ENCODE peak calls at places on chromosomes 7 and 10, in eight cellular contexts. F is neural progenitor cell, P is DND-41, K is fibroblast of lung, T is GM23248, O is HCT116, X is PC-3, B is hepatocyte. Z is an unnamed sample. For H3K27me3, the result is how much of the 10 kb centered on the place peaks cover.

GRCh38 chr7:103752995-103753394 is 236.5 kb downstream of the RELN start:
- DNase-seq in F (no peak), P (no peak), K (peak), T (peak), O (no peak), X (peak), B (peak), Z (no peak)

GRCh38 chr7:4147931-4148620 is 534.0 kb upstream of the FOXK1 start:
- DNase-seq in F (no peak), P (no peak), K (no peak), T (no peak), O (no peak), X (no peak), B (no peak), Z (no peak)

GRCh38 chr7:1459512-1459892 is 232 bp upstream of the MICALL2 start:
- DNase-seq in F (peak), P (peak), K (peak), T (peak), O (peak), X (peak), B (peak), Z (peak)

GRCh38 chr10:47317251-47317650 is 5.0 kb upstream of the GDF2 start:
- DNase-seq in F (no peak), P (no peak), K (no peak), T (no peak), O (no peak), X (no peak), B (no peak), Z (no peak)

GRCh38 chr10:100529473-100530298 is at the start of gene NDUFB8:
- DNase-seq in F (peak), P (peak), K (peak), T (peak), O (peak), X (peak), B (peak), Z (peak)

GRCh38 chr7:44212581-44213184 is 11.9 kb downstream of the YKT6 start:
- DNase-seq in F (no peak), P (no peak), K (no peak), T (no peak), O (no peak), X (no peak), B (no peak), Z (no peak)

GRCh38 chr7:64885520-64886240 is 17.4 kb upstream of the ZNF273 start:
- DNase-seq in F (no peak), P (no peak), K (no peak), T (no peak), O (no peak), X (no peak), B (no peak), Z (no peak)

GRCh38 chr7:82029236-82029635 is 259.4 kb upstream of the HGF start:
- DNase-seq in F (no peak), P (no peak), K (peak), T (no peak), O (no peak), X (no peak), B (no peak), Z (peak)

GRCh38 chr7:92621026-92621540 is 30.9 kb upstream of the FAM133B start:
- DNase-seq in F (peak), P (peak), K (peak), T (peak), O (peak), X (peak), B (peak), Z (peak)

GRCh38 chr10:98778277-98778759 is 331.6 kb upstream of the HPS1 start:
- DNase-seq in F (no peak), P (no peak), K (no peak), T (no peak), O (no peak), X (no peak), B (no peak), Z (no peak)

GRCh38 chr7:134660242-134660785 is 13.7 kb downstream of the BPGM start:
- DNase-seq in F (no peak), P (no peak), K (peak), T (peak), O (no peak), X (no peak), B (peak), Z (peak)

GRCh38 chr10:28938745-28939144 is 261.4 kb downstream of the BAMBI start:
- DNase-seq in F (no peak), P (no peak), K (peak), T (no peak), O (no peak), X (peak), B (no peak), Z (peak)

GRCh38 chr7:155775691-155776090 is 36.6 kb downstream of the SHH start:
- DNase-seq in F (no peak), P (no peak), K (no peak), T (no peak), O (no peak), X (no peak), B (no peak), Z (no peak)

GRCh38 chr7:1402110-1402790 is 57.0 kb downstream of the MICALL2 start:
- DNase-seq in F (no peak), P (no peak), K (no peak), T (no peak), O (no peak), X (no peak), B (no peak), Z (no peak)

GRCh38 chr7:96538632-96539031 is 171.0 kb downstream of the SEM1 start:
- DNase-seq in F (no peak), P (no peak), K (no peak), T (no peak), O (no peak), X (no peak), B (no peak), Z (no peak)

GRCh38 chr10:72757712-72758111 is 65.8 kb downstream of the MCU start:
- DNase-seq in F (no peak), P (no peak), K (no peak), T (no peak), O (no peak), X (no peak), B (no peak), Z (no peak)

GRCh38 chr7:7416031-7416968 is 119.4 kb downstream of the COL28A1 start:
- DNase-seq in F (no peak), P (no peak), K (peak), T (peak), O (no peak), X (peak), B (peak), Z (peak)

GRCh38 chr7:74061840-74062539 is 21.6 kb upstream of the LIMK1 start:
- DNase-seq in F (no peak), P (peak), K (peak), T (peak), O (peak), X (peak), B (peak), Z (peak)

DNA sequence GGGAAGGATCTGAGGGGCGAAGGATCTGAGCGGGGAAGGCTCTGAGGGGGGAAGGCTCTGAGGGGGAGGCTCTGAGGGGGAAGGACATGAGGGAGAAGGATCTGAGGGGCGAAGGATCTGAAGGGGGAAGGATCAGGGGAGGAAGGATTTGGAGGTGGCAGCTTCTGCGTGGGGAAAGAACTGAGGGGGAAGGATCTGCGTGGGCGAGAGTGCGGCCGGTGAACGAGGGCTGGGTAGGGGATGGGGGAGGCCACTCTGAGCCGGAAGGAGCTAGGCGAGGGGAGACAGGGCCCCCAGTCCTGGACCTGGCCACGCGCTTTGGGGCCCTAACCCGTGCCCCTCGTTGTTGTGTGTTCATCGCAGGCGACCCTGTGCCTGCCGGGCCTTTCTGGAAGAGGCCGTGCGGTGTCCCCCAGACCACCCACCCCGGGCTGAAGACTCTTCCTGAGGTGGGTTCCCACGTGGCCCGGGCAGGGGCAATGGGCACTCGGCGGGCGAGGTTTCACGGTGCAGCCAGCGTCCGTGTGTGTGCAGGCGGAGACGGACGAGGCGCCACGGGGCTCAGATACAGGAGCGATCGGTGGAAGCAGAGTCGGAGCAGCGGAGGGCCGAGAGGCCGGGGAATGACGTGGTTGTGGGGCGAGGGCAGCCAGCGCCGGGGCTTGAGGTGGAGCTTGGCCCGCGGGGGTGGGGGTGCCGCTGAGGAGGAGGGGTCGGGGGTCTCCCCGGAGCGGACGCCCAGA is 2.0 kb downstream of the CALY start:
- DNase-seq in F (peak), P (no peak), K (no peak), T (peak), O (no peak), X (no peak), B (no peak), Z (no peak)
- H3K27me3 ChIP-seq in F (half or more), P (under half), K (under half), T (half or more), O (under half), X (under half), B (half or more), Z (under half)

GRCh38 chr7:129721139-129721538 is 109.6 kb downstream of the NRF1 start:
- DNase-seq in F (no peak), P (no peak), K (no peak), T (peak), O (no peak), X (no peak), B (no peak), Z (no peak)
- H2AFZ ChIP-seq in F (no peak), P (no peak), K (no peak), T (no peak), O (no peak), X (no peak), B (no peak), Z (no peak)

GRCh38 chr10:93757766-93758509 is at the start of gene LGI1:
- DNase-seq in F (peak), P (no peak), K (peak), T (peak), O (no peak), X (no peak), B (peak), Z (no peak)
- TF ChIP-seq EZH2 in F (no peak), P (no peak), K (no peak), T (no peak), O (no peak), X (no peak), B (no peak), Z (no peak)

GRCh38 chr10:23196201-23196600 is 4.1 kb downstream of the PTF1A start:
- DNase-seq in F (no peak), P (no peak), K (no peak), T (no peak), O (no peak), X (no peak), B (no peak), Z (no peak)
- H3K27me3 ChIP-seq in F (half or more), P (under half), K (under half), T (half or more), O (under half), X (half or more), B (half or more), Z (half or more)

GRCh38 chr10:131980757-131981428 is 830 bp downstream of the BNIP3 start:
- DNase-seq in F (peak), P (no peak), K (no peak), T (peak), O (no peak), X (no peak), B (peak), Z (no peak)

GRCh38 chr10:131979336-131979735 is 2.4 kb downstream of the BNIP3 start:
- DNase-seq in F (no peak), P (no peak), K (no peak), T (no peak), O (no peak), X (no peak), B (no peak), Z (no peak)

GRCh38 chr10:131978851-131979250 is 2.9 kb downstream of the BNIP3 start:
- DNase-seq in F (no peak), P (no peak), K (no peak), T (no peak), O (no peak), X (no peak), B (no peak), Z (no peak)

GRCh38 chr10:131980321-131980720 is 1.4 kb downstream of the BNIP3 start:
- DNase-seq in F (no peak), P (no peak), K (no peak), T (no peak), O (no peak), X (no peak), B (no peak), Z (no peak)

DNA sequence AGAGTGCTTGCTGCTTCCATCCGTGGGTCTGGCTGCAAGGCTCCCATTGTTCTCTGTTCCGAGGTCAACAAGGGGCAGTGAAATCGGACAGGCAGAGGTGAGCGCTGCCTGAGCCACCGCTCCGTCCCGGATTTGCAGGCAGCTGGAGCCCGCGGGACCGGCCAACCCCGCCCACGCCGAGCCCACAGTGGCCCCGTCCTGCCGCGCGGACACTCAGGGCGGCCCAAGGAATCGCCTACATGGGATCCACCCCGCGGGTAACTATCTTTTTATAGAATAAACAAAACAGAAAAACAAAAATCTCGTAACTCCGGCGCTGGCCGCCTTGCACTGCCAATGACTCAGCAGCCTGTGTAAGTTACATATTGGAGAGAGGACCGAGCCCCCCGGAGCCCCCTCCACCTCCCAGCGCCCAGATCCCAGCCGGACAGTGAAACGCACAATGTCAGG is 1.9 kb downstream of the BNIP3 start:
- DNase-seq in F (peak), P (no peak), K (peak), T (peak), O (no peak), X (peak), B (peak), Z (no peak)
- H2AFZ ChIP-seq in F (no peak), P (no peak), K (no peak), T (no peak), O (no peak), X (peak), B (no peak), Z (peak)

GRCh38 chr7:99296471-99296870 is 23.8 kb downstream of the MYH16 start:
- DNase-seq in F (no peak), P (no peak), K (no peak), T (no peak), O (no peak), X (no peak), B (no peak), Z (no peak)

GRCh38 chr7:99305473-99306260 is 20.0 kb upstream of the ARPC1A start:
- DNase-seq in F (no peak), P (no peak), K (no peak), T (peak), O (no peak), X (no peak), B (no peak), Z (no peak)

DNA sequence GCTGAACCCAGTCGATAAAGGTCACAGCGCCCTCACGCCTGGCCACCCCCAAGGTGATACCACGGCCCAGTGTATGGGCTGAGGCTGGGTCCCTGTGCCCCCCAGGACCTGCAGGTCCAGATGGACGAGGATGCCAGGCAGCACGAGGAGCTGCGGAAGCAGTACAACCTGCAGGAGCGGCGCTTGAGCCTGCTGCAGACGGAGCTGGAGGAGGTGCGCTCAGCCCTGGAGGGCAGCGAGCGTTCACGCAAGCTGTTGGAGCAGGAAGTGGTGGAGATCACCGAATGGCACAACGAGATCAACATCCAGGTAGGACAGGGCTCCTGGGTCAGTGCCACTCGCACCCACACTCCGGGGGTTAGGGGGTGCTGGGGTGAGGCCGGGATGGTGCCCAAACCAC is 24.2 kb upstream of the ARPC1A start:
- DNase-seq in F (no peak), P (no peak), K (no peak), T (no peak), O (no peak), X (no peak), B (no peak), Z (no peak)
- TF ChIP-seq EZH2 in F (no peak), P (no peak), K (no peak), T (no peak), O (no peak), X (no peak), B (no peak), Z (no peak)

DNA sequence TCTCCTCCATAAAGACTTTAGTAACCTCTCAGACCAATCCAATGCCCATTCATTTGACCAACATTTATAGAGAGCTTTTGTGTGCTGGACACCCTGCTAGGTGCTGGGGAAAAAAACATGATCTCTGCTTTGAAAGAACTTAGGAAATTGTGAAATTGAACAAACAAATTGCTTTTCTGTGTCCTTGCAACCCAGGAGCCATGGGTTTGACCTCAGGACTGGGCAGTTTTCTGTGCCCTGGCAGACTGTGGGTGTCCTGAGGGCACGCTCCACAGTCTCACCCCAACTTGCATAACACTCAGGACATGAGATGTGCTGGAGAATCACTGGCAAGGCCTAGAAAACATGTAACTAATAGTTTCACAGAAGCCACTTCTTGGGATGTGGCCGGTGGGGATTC is 429.1 kb upstream of the ZMIZ1 start:
- DNase-seq in F (no peak), P (no peak), K (no peak), T (no peak), O (no peak), X (no peak), B (no peak), Z (no peak)
- H3K27me3 ChIP-seq in F (under half), P (under half), K (under half), T (under half), O (under half), X (under half), B (under half), Z (under half)

GRCh38 chr7:69804962-69805361 is 206.7 kb downstream of the AUTS2 start:
- DNase-seq in F (no peak), P (no peak), K (no peak), T (no peak), O (no peak), X (no peak), B (no peak), Z (no peak)
- H2AFZ ChIP-seq in F (no peak), P (no peak), K (no peak), T (no peak), O (no peak), X (no peak), B (no peak), Z (no peak)

GRCh38 chr10:6300106-6300783 is 97.5 kb downstream of the PFKFB3 start:
- DNase-seq in F (no peak), P (peak), K (peak), T (peak), O (no peak), X (peak), B (no peak), Z (peak)
- TF ChIP-seq EZH2 in F (no peak), P (no peak), K (no peak), T (no peak), O (no peak), X (no peak), B (no peak), Z (no peak)

GRCh38 chr7:23472046-23472445 is 1.8 kb upstream of the IGF2BP3 start:
- DNase-seq in F (no peak), P (no peak), K (no peak), T (no peak), O (no peak), X (no peak), B (no peak), Z (no peak)

GRCh38 chr7:23472556-23472955 is 2.3 kb upstream of the IGF2BP3 start:
- DNase-seq in F (no peak), P (no peak), K (no peak), T (no peak), O (no peak), X (no peak), B (no peak), Z (no peak)

GRCh38 chr7:23473848-23474097 is 3.5 kb upstream of the IGF2BP3 start:
- DNase-seq in F (peak), P (no peak), K (no peak), T (no peak), O (no peak), X (no peak), B (peak), Z (no peak)

GRCh38 chr7:23474098-23474828 is 4.0 kb upstream of the IGF2BP3 start:
- DNase-seq in F (peak), P (no peak), K (peak), T (peak), O (peak), X (peak), B (peak), Z (peak)

DNA sequence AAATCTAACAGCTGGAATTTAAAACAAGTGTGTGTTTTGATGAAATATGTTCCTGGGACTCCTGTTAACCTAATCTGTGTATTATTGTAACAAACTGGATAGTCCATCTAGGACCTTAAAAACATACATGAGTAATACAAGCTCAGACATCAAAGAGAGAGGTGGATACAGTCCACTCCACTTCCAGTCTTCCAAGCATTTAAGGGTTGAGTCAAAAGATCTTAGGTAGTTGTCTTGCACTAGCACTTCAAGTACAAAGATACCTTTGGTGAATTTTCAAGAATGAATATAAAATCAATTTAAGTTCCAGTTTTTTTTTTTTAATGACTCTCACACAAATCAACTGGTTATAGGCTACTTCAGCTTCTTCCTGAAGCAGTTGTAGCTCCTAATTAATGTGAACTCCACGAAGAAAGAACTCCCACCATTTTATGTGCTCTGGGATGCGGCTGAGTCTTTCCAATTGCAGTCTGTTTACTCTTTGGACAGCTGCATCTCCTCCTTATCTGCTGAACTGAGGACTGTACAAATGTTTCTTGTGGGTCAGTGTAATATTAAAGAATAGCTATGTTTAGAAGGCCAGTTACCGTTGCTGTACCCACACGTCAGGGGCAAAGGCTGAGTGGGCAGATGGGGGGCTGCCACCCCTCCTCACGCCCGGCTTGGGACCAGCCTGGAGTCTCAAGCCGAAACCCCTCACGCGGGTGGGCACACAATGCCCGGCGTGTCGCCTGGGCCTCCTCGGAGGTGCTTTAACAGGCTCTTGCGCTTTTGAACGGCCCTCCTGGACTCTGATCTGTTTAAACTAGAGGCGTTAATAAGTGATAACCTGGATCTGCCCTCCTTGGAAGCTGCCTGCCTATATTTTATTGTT is 2.9 kb upstream of the IGF2BP3 start:
- DNase-seq in F (peak), P (no peak), K (no peak), T (no peak), O (no peak), X (no peak), B (no peak), Z (no peak)
- H3K27me3 ChIP-seq in F (under half), P (under half), K (under half), T (under half), O (under half), X (under half), B (under half), Z (under half)